ENCODE peak calls at places on chromosomes 2 and 18, in eight cellular contexts. B is HTR-8/SVneo, V is IMR-90, P is right lobe of liver, C is fibroblast of the aortic adventitia, G is fibroblast of pulmonary artery, E is NCI-H345, X is astrocyte. H is an unnamed sample.

GRCh38 chr18:10474309-10474708 is 19.9 kb downstream of the APCDD1 start:
- DNase-seq in B (no peak), V (no peak), P (no peak), C (no peak), G (no peak), E (no peak), X (no peak), H (no peak)

GRCh38 chr18:24189007-24189528 is 50.2 kb downstream of the CABYR start:
- DNase-seq in B (no peak), V (peak), P (no peak), C (peak), G (peak), E (no peak), X (no peak), H (peak)

GRCh38 chr18:77984833-77985232 is 735.2 kb downstream of the GALR1 start:
- DNase-seq in B (no peak), V (no peak), P (no peak), C (no peak), G (no peak), E (no peak), X (no peak), H (no peak)

GRCh38 chr2:119263025-119263424 is 39.4 kb downstream of the STEAP3 start:
- DNase-seq in B (no peak), V (no peak), P (no peak), C (no peak), G (no peak), E (no peak), X (no peak), H (no peak)

GRCh38 chr2:190853659-190854386 is 26.8 kb upstream of the GLS start:
- DNase-seq in B (no peak), V (no peak), P (no peak), C (peak), G (peak), E (no peak), X (no peak), H (no peak)

GRCh38 chr2:180208841-180209240 is 201.7 kb upstream of the CWC22 start:
- DNase-seq in B (peak), V (peak), P (no peak), C (peak), G (peak), E (no peak), X (peak), H (peak)

GRCh38 chr18:77045682-77046081 is 86.9 kb downstream of the MBP start:
- DNase-seq in B (no peak), V (no peak), P (no peak), C (no peak), G (no peak), E (no peak), X (no peak), H (no peak)

GRCh38 chr2:1655461-1655860 is 88.9 kb downstream of the PXDN start:
- DNase-seq in B (no peak), V (no peak), P (no peak), C (no peak), G (no peak), E (no peak), X (peak), H (no peak)

H was measured in iris pigment epithelial cell.